ENCODE peak calls at places on chromosomes 5 and 9, in four cellular contexts. Y, B, L and F are unnamed samples.

GRCh38 chr5:123672067-123672466 is 160.1 kb downstream of the CSNK1G3 start:
- DNase-seq in Y (no peak), B (no peak), L (no peak), F (no peak)

GRCh38 chr9:120397453-120397852 is 182.5 kb downstream of the CDK5RAP2 start:
- DNase-seq in Y (no peak), B (no peak), L (no peak), F (no peak)

GRCh38 chr5:187617-188451 is 3.5 kb upstream of the LRRC14B start:
- DNase-seq in Y (no peak), B (no peak), L (no peak), F (no peak)

GRCh38 chr5:139662617-139663016 is 14.5 kb downstream of the CXXC5 start:
- DNase-seq in Y (no peak), B (no peak), L (no peak), F (no peak)

GRCh38 chr5:92939428-92939827 is 641.6 kb downstream of the NR2F1-AS1 start:
- DNase-seq in Y (no peak), B (no peak), L (no peak), F (no peak)

GRCh38 chr5:34699155-34700077 is 43.3 kb downstream of the RAI14 start:
- DNase-seq in Y (no peak), B (no peak), L (no peak), F (peak)

GRCh38 chr5:65819215-65819904 is 97.4 kb downstream of the NLN start:
- DNase-seq in Y (no peak), B (no peak), L (no peak), F (no peak)

GRCh38 chr5:125411163-125412050 is 665.0 kb upstream of the ZNF608 start:
- DNase-seq in Y (peak), B (no peak), L (no peak), F (no peak)

GRCh38 chr5:179317411-179318192 is 27.7 kb downstream of the ADAMTS2 start:
- DNase-seq in Y (no peak), B (no peak), L (no peak), F (no peak)

GRCh38 chr5:133738271-133738670 is 125.9 kb upstream of the FSTL4 start:
- DNase-seq in Y (no peak), B (no peak), L (no peak), F (no peak)

GRCh38 chr5:127886141-127886540 is 182.9 kb downstream of the CCDC192 start:
- DNase-seq in Y (no peak), B (no peak), L (no peak), F (no peak)

GRCh38 chr9:136504512-136505348 is 21.9 kb upstream of the SEC16A start:
- DNase-seq in Y (no peak), B (no peak), L (no peak), F (no peak)

GRCh38 chr9:36765077-36765390 is 192.3 kb downstream of the MELK start:
- DNase-seq in Y (no peak), B (no peak), L (no peak), F (no peak)

GRCh38 chr9:93028448-93029006 is 30.0 kb upstream of the SUSD3 start:
- DNase-seq in Y (no peak), B (no peak), L (no peak), F (peak)

GRCh38 chr5:120447706-120448239 is 16.3 kb upstream of the PRR16 start:
- DNase-seq in Y (no peak), B (no peak), L (no peak), F (no peak)

GRCh38 chr9:107742531-107743309 is 253.2 kb upstream of the KLF4 start:
- DNase-seq in Y (peak), B (no peak), L (no peak), F (no peak)

GRCh38 chr9:86246752-86247161 is 12.7 kb downstream of the C9orf153 start:
- DNase-seq in Y (no peak), B (peak), L (no peak), F (no peak)

GRCh38 chr5:157225463-157226422 is 40.2 kb upstream of the CYFIP2 start:
- DNase-seq in Y (no peak), B (no peak), L (no peak), F (no peak)

GRCh38 chr9:101247297-101247696 is 137.5 kb downstream of the BAAT start:
- DNase-seq in Y (no peak), B (no peak), L (no peak), F (no peak)

GRCh38 chr5:157266286-157267007 is 524 bp downstream of the CYFIP2 start:
- DNase-seq in Y (no peak), B (no peak), L (no peak), F (no peak)

GRCh38 chr5:146704949-146705665 is 173.4 kb downstream of the PPP2R2B start:
- DNase-seq in Y (no peak), B (no peak), L (no peak), F (no peak)

GRCh38 chr5:6543830-6544560 is 88.8 kb downstream of the NSUN2 start:
- DNase-seq in Y (no peak), B (no peak), L (no peak), F (no peak)

GRCh38 chr5:157269165-157269671 is 3.3 kb downstream of the CYFIP2 start:
- DNase-seq in Y (no peak), B (no peak), L (no peak), F (peak)

GRCh38 chr5:38259062-38259857 is 901 bp downstream of the EGFLAM start:
- DNase-seq in Y (no peak), B (no peak), L (no peak), F (no peak)

GRCh38 chr5:93096561-93096960 is 484.5 kb downstream of the NR2F1-AS1 start:
- DNase-seq in Y (no peak), B (no peak), L (no peak), F (no peak)

GRCh38 chr9:20220286-20220685 is 402.0 kb downstream of the MLLT3 start:
- DNase-seq in Y (no peak), B (no peak), L (no peak), F (no peak)

GRCh38 chr5:132999246-132999645 is 27.1 kb downstream of the ZCCHC10 start:
- DNase-seq in Y (no peak), B (no peak), L (no peak), F (no peak)

DNA sequence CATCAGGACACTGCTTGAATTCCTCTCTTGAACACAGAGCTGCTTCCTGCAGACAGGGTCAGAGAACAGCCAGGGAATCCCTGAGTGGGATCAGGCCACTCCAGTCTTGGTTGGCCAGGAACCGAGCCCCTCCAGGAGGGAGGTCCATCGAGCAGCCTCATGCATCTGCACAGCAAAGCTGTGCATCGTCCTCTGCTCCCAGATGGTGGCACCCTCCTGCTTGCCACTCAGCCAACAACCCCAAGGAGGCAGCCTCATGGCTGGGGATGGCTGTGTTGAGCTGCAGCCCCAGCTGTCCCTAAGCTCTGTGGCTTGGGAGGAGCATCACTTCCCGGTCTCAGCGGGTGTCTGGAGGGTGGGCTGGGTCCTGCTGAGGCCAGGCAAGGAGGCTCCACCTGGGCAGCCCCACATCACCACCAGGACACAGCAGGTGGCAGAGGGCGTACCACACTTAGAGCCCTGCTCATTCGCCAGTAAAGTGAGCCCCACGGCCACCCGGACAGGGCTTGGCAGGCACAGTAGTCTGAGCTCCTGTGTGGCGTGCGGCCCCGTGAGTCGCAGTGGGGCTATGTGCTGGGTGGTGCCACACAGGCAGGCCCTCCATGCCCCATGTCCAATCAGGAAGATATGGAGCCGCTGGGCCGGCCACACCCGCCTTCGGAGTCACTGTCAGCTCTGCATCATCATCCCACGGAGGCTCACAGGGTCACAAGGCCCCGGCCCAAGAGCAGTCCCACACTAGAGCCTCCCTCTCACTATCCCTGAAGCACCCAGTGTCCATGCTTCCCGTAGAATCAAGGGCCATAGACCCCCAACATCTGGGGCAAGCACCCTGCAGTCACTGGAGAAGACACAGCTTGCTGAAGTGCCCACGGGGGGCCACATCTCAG is 11.9 kb downstream of the LPCAT1 start:
- DNase-seq in Y (peak), B (peak), L (peak), F (peak)
- TF ChIP-seq CTCF in Y (no peak), B (no peak), L (no peak), F (no peak)

GRCh38 chr9:127929044-127929979 is 1.3 kb downstream of the PIP5KL1 start:
- DNase-seq in Y (no peak), B (no peak), L (no peak), F (no peak)

GRCh38 chr9:127930298-127931091 is at the start of gene PIP5KL1:
- DNase-seq in Y (peak), B (peak), L (peak), F (peak)

GRCh38 chr9:127928232-127929043 is 2.1 kb downstream of the PIP5KL1 start:
- DNase-seq in Y (no peak), B (no peak), L (no peak), F (no peak)

GRCh38 chr9:127934248-127934647 is 3.4 kb downstream of the DPM2 start:
- DNase-seq in Y (no peak), B (no peak), L (no peak), F (no peak)

DNA sequence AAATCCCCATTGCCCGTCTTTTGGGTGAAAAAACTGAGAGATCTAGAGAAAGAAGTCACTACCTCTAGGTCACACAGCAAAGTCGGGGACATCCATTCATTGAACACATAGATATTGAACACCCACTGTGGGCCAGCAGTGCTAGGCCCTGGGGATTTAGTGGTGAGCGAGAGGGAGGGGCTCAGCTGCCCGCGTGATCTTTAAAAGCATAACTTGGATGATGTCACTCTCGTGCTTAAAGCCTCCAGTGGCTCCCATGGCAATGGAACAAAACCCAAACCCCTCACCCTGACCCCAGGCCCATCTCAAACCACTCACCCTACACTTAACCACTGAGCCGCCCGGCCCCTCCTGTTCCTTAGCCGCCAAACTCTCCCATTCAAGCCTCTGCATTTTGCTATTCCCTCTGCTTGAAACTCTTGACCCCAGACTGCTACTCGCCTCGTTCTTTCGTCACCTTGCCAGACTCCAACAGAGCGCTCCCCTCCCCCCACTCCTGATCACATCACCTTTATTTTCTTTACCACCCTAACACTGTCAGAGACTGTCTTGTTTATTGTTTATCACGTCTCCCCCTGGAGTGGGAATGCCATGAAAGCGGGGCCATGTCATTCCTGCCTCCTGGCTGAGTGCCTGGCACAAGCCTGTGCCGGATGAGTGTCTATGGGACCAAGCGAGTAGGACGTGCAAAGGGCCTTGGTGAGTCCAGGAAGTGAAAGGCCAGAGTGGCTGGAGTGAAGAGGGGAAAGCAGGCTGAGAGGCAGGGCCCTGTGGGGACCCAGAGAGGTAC is 710 bp upstream of the PIP5KL1 start:
- DNase-seq in Y (no peak), B (no peak), L (no peak), F (peak)
- H3K4me3 ChIP-seq in Y (peak), B (peak), L (peak), F (no peak)

GRCh38 chr5:102221949-102222348 is 74.1 kb downstream of the SLCO4C1 start:
- DNase-seq in Y (no peak), B (no peak), L (no peak), F (no peak)

GRCh38 chr5:102226321-102226720 is 69.8 kb downstream of the SLCO4C1 start:
- DNase-seq in Y (no peak), B (no peak), L (no peak), F (no peak)

GRCh38 chr5:102218159-102218558 is 77.9 kb downstream of the SLCO4C1 start:
- DNase-seq in Y (no peak), B (no peak), L (no peak), F (no peak)

GRCh38 chr5:102223542-102224444 is 72.3 kb downstream of the SLCO4C1 start:
- DNase-seq in Y (no peak), B (no peak), L (no peak), F (no peak)

DNA sequence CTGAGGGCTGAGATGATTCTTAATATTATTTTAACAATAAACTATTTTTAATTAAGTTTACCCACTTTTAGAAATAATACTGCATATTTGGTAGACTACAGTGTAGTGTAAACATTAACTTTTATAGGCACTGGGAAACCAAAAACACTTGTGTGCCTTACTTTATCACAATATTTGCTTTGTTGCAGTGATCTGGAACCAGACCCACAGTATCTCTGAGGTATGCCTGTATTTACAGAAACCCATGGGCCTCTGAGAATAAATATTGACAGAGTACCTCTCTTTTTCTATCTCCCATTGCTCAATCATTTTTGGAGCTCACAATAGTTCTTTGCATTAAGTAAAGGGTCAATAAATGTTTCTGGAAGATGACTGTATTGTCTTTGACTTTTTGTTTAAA is 73.3 kb downstream of the SLCO4C1 start:
- DNase-seq in Y (no peak), B (no peak), L (no peak), F (no peak)
- H3K27ac ChIP-seq in Y (no peak), B (no peak), L (no peak), F (no peak)

GRCh38 chr9:129719135-129719534 is 33.7 kb downstream of the PTGES start:
- DNase-seq in Y (no peak), B (no peak), L (no peak), F (no peak)

GRCh38 chr9:129718647-129719046 is 34.2 kb downstream of the PTGES start:
- DNase-seq in Y (no peak), B (no peak), L (no peak), F (no peak)

GRCh38 chr9:129720865-129721545 is 31.8 kb downstream of the PTGES start:
- DNase-seq in Y (no peak), B (no peak), L (no peak), F (no peak)

GRCh38 chr9:129717991-129718390 is 34.9 kb downstream of the PTGES start:
- DNase-seq in Y (no peak), B (no peak), L (no peak), F (no peak)

DNA sequence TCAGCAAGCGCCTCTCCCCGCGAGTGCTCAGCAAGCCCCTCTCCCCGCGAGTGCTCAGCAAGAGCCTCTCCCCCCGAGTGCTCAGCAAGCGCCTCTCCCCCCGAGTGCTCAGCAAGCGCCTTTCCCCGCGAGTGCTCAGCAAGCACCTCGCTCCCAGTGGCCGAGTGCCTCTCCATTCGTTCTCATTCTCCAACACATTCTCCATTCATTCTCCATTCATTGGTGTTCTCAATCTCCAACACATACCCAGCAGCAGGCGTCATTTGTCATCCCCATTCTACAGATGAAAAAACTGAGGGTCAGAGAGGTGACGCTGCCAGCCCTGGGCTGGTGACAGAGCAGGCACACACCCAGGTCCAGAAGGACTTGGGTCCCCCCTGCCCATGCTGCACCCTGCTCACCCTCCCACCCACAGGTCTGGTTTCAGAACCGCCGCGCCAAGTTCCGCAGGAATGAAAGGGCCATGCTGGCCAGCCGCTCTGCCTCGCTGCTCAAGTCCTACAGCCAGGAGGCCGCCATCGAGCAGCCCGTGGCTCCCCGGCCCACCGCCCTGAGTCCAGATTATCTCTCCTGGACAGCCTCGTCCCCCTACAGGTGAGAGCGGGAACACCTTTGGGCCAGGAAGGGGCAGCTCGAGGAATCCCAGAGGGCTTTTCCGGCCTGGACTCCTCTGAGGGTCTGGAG is 32.5 kb downstream of the PTGES start:
- DNase-seq in Y (no peak), B (no peak), L (no peak), F (no peak)
- TF ChIP-seq CTCF in Y (no peak), B (no peak), L (no peak), F (no peak)

GRCh38 chr5:76732405-76733048 is 16.6 kb downstream of the F2R start:
- DNase-seq in Y (no peak), B (no peak), L (no peak), F (no peak)
- H3K4me3 ChIP-seq in Y (no peak), B (no peak), L (no peak), F (no peak)